ENCODE peak calls at places on chromosome 4, in four cellular contexts. One of them, this sample, is unnamed.

GRCh38 chr4:7608043-7608442 is 173.3 kb upstream of the PSAPL1 start:
- DNase-seq in right lobe of liver: no peak
- DNase-seq in AG10803: no peak
- DNase-seq in mesothelial cell of epicardium: no peak
- DNase-seq in this sample: no peak

GRCh38 chr4:125704726-125705125 is 390.0 kb downstream of the FAT4 start:
- DNase-seq in right lobe of liver: no peak
- DNase-seq in AG10803: peak
- DNase-seq in mesothelial cell of epicardium: no peak
- DNase-seq in this sample: no peak

GRCh38 chr4:2142630-2143427 is 83.7 kb downstream of the NAT8L start:
- DNase-seq in right lobe of liver: no peak
- DNase-seq in AG10803: no peak
- DNase-seq in mesothelial cell of epicardium: no peak
- DNase-seq in this sample: no peak

GRCh38 chr4:145557720-145558119 is 61.5 kb upstream of the MMAA start:
- DNase-seq in right lobe of liver: peak
- DNase-seq in AG10803: peak
- DNase-seq in mesothelial cell of epicardium: peak
- DNase-seq in this sample: peak

GRCh38 chr4:117085185-117085701 is at the start of gene TRAM1L1:
- DNase-seq in right lobe of liver: peak
- DNase-seq in AG10803: peak
- DNase-seq in mesothelial cell of epicardium: peak
- DNase-seq in this sample: peak

GRCh38 chr4:101127176-101127790 is 220.0 kb downstream of the PPP3CA start:
- DNase-seq in right lobe of liver: no peak
- DNase-seq in AG10803: no peak
- DNase-seq in mesothelial cell of epicardium: no peak
- DNase-seq in this sample: no peak

GRCh38 chr4:186727149-186727976 is 3.7 kb upstream of the FAT1 start:
- DNase-seq in right lobe of liver: no peak
- DNase-seq in AG10803: peak
- DNase-seq in mesothelial cell of epicardium: no peak
- DNase-seq in this sample: no peak

GRCh38 chr4:188714907-188715306 is 575.7 kb downstream of the TRIML1 start:
- DNase-seq in right lobe of liver: no peak
- DNase-seq in AG10803: peak
- DNase-seq in mesothelial cell of epicardium: no peak
- DNase-seq in this sample: no peak

GRCh38 chr4:184453402-184454160 is 20.8 kb downstream of the IRF2 start:
- DNase-seq in right lobe of liver: no peak
- DNase-seq in AG10803: peak
- DNase-seq in mesothelial cell of epicardium: no peak
- DNase-seq in this sample: no peak

GRCh38 chr4:6963139-6963611 is 53.5 kb downstream of the TBC1D14 start:
- DNase-seq in right lobe of liver: no peak
- DNase-seq in AG10803: no peak
- DNase-seq in mesothelial cell of epicardium: no peak
- DNase-seq in this sample: no peak

GRCh38 chr4:108400309-108400708 is 220.1 kb upstream of the RPL34 start:
- DNase-seq in right lobe of liver: no peak
- DNase-seq in AG10803: no peak
- DNase-seq in mesothelial cell of epicardium: no peak
- DNase-seq in this sample: no peak

GRCh38 chr4:13917010-13917409 is 289.5 kb upstream of the BOD1L1 start:
- DNase-seq in right lobe of liver: no peak
- DNase-seq in AG10803: peak
- DNase-seq in mesothelial cell of epicardium: no peak
- DNase-seq in this sample: no peak

GRCh38 chr4:6123541-6123940 is 76.8 kb downstream of the JAKMIP1 start:
- DNase-seq in right lobe of liver: no peak
- DNase-seq in AG10803: no peak
- DNase-seq in mesothelial cell of epicardium: no peak
- DNase-seq in this sample: no peak

GRCh38 chr4:152591361-152591760 is 55.5 kb upstream of the FBXW7 start:
- DNase-seq in right lobe of liver: peak
- DNase-seq in AG10803: peak
- DNase-seq in mesothelial cell of epicardium: no peak
- DNase-seq in this sample: peak

GRCh38 chr4:95761441-95761840 is 78.5 kb upstream of the PDHA2 start:
- DNase-seq in right lobe of liver: no peak
- DNase-seq in AG10803: no peak
- DNase-seq in mesothelial cell of epicardium: no peak
- DNase-seq in this sample: no peak

GRCh38 chr4:33025236-33025635 is 2305.1 kb downstream of the PCDH7 start:
- DNase-seq in right lobe of liver: no peak
- DNase-seq in AG10803: no peak
- DNase-seq in mesothelial cell of epicardium: no peak
- DNase-seq in this sample: no peak

GRCh38 chr4:108651068-108651794 is 832 bp downstream of the OSTC start:
- DNase-seq in right lobe of liver: no peak
- DNase-seq in AG10803: peak
- DNase-seq in mesothelial cell of epicardium: no peak
- DNase-seq in this sample: no peak

GRCh38 chr4:176540814-176541213 is 221.0 kb downstream of the SPCS3 start:
- DNase-seq in right lobe of liver: no peak
- DNase-seq in AG10803: no peak
- DNase-seq in mesothelial cell of epicardium: no peak
- DNase-seq in this sample: no peak

GRCh38 chr4:140937866-140938265 is 181.7 kb upstream of the TBC1D9 start:
- DNase-seq in right lobe of liver: no peak
- DNase-seq in AG10803: peak
- DNase-seq in mesothelial cell of epicardium: no peak
- DNase-seq in this sample: no peak

GRCh38 chr4:53705972-53706371 is 114.7 kb upstream of the LNX1 start:
- DNase-seq in right lobe of liver: no peak
- DNase-seq in AG10803: no peak
- DNase-seq in mesothelial cell of epicardium: no peak
- DNase-seq in this sample: no peak

GRCh38 chr4:134787315-134787714 is 585.7 kb upstream of the PABPC4L start:
- DNase-seq in right lobe of liver: no peak
- DNase-seq in AG10803: no peak
- DNase-seq in mesothelial cell of epicardium: no peak
- DNase-seq in this sample: no peak

GRCh38 chr4:100983426-100983825 is 363.9 kb downstream of the PPP3CA start:
- DNase-seq in right lobe of liver: no peak
- DNase-seq in AG10803: no peak
- DNase-seq in mesothelial cell of epicardium: no peak
- DNase-seq in this sample: no peak

GRCh38 chr4:159384619-159385018 is 281.7 kb downstream of the RAPGEF2 start:
- DNase-seq in right lobe of liver: no peak
- DNase-seq in AG10803: peak
- DNase-seq in mesothelial cell of epicardium: no peak
- DNase-seq in this sample: no peak

GRCh38 chr4:25021206-25021605 is 9.5 kb downstream of the LGI2 start:
- DNase-seq in right lobe of liver: no peak
- DNase-seq in AG10803: no peak
- DNase-seq in mesothelial cell of epicardium: no peak
- DNase-seq in this sample: no peak

GRCh38 chr4:14726441-14727405 is 275.6 kb upstream of the CPEB2 start:
- DNase-seq in right lobe of liver: no peak
- DNase-seq in AG10803: no peak
- DNase-seq in mesothelial cell of epicardium: no peak
- DNase-seq in this sample: no peak

GRCh38 chr4:145326491-145326890 is 146.1 kb upstream of the OTUD4 start:
- DNase-seq in right lobe of liver: no peak
- DNase-seq in AG10803: no peak
- DNase-seq in mesothelial cell of epicardium: no peak
- DNase-seq in this sample: no peak

GRCh38 chr4:81214518-81215218 is 354 bp downstream of the PRKG2 start:
- DNase-seq in right lobe of liver: no peak
- DNase-seq in AG10803: peak
- DNase-seq in mesothelial cell of epicardium: peak
- DNase-seq in this sample: peak

GRCh38 chr4:159103406-159104131 is 690 bp downstream of the RAPGEF2 start:
- DNase-seq in right lobe of liver: peak
- DNase-seq in AG10803: peak
- DNase-seq in mesothelial cell of epicardium: peak
- DNase-seq in this sample: peak

GRCh38 chr4:186676531-186677158 is 47.0 kb downstream of the FAT1 start:
- DNase-seq in right lobe of liver: no peak
- DNase-seq in AG10803: peak
- DNase-seq in mesothelial cell of epicardium: no peak
- DNase-seq in this sample: no peak

GRCh38 chr4:5399790-5400421 is 308.5 kb downstream of the EVC2 start:
- DNase-seq in right lobe of liver: no peak
- DNase-seq in AG10803: peak
- DNase-seq in mesothelial cell of epicardium: peak
- DNase-seq in this sample: peak

GRCh38 chr4:93684571-93684970 is 144.0 kb upstream of the ATOH1 start:
- DNase-seq in right lobe of liver: no peak
- DNase-seq in AG10803: no peak
- DNase-seq in mesothelial cell of epicardium: no peak
- DNase-seq in this sample: no peak

GRCh38 chr4:140743194-140743931 is 12.8 kb downstream of the TBC1D9 start:
- DNase-seq in right lobe of liver: no peak
- DNase-seq in AG10803: peak
- DNase-seq in mesothelial cell of epicardium: no peak
- DNase-seq in this sample: no peak

GRCh38 chr4:6423575-6423974 is 48.8 kb downstream of the PPP2R2C start:
- DNase-seq in right lobe of liver: no peak
- DNase-seq in AG10803: no peak
- DNase-seq in mesothelial cell of epicardium: no peak
- DNase-seq in this sample: no peak

GRCh38 chr4:83219991-83220360 is 64.6 kb downstream of the COQ2 start:
- DNase-seq in right lobe of liver: no peak
- DNase-seq in AG10803: peak
- DNase-seq in mesothelial cell of epicardium: no peak
- DNase-seq in this sample: no peak

GRCh38 chr4:74123065-74123728 is 24.2 kb upstream of the CXCL2 start:
- DNase-seq in right lobe of liver: peak
- DNase-seq in AG10803: peak
- DNase-seq in mesothelial cell of epicardium: no peak
- DNase-seq in this sample: no peak

GRCh38 chr4:101067383-101067782 is 279.9 kb downstream of the PPP3CA start:
- DNase-seq in right lobe of liver: no peak
- DNase-seq in AG10803: no peak
- DNase-seq in mesothelial cell of epicardium: no peak
- DNase-seq in this sample: no peak

GRCh38 chr4:111562811-111563210 is 582.4 kb upstream of the FAM241A start:
- DNase-seq in right lobe of liver: no peak
- DNase-seq in AG10803: peak
- DNase-seq in mesothelial cell of epicardium: no peak
- DNase-seq in this sample: no peak

GRCh38 chr4:74267998-74268606 is 40.2 kb upstream of the EPGN start:
- DNase-seq in right lobe of liver: no peak
- DNase-seq in AG10803: peak
- DNase-seq in mesothelial cell of epicardium: no peak
- DNase-seq in this sample: no peak

DNA sequence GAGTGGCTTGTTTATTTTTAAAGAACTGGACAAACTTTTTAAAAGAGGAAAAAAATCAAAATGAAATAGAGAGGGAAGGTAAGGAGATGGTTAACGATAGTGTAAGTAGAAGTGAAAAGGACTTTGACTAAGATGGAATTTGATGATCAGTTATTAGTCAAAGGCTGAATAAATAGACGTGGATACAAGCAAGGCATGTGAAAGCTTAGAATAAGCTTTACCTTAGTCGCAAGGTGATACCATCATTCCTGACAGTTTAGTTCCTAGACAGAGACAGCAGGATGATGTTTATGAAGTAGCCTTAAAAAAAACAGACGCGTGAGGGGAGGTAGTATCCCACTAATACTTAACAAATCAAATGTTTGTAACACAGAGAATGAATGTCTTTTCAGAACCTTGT is 97.3 kb downstream of the PALLD start:
- DNase-seq in right lobe of liver: no peak
- DNase-seq in AG10803: no peak
- DNase-seq in mesothelial cell of epicardium: no peak
- DNase-seq in this sample: no peak
- TF ChIP-seq CTCF in right lobe of liver: no peak
- TF ChIP-seq CTCF in AG10803: no peak
- TF ChIP-seq CTCF in mesothelial cell of epicardium: no peak
- TF ChIP-seq CTCF in this sample: no peak

GRCh38 chr4:36420111-36420679 is 138.8 kb downstream of the DTHD1 start:
- DNase-seq in right lobe of liver: no peak
- DNase-seq in AG10803: no peak
- DNase-seq in mesothelial cell of epicardium: no peak
- DNase-seq in this sample: no peak

GRCh38 chr4:36411338-36411737 is 129.9 kb downstream of the DTHD1 start:
- DNase-seq in right lobe of liver: no peak
- DNase-seq in AG10803: no peak
- DNase-seq in mesothelial cell of epicardium: no peak
- DNase-seq in this sample: no peak

GRCh38 chr4:36414248-36414647 is 132.8 kb downstream of the DTHD1 start:
- DNase-seq in right lobe of liver: no peak
- DNase-seq in AG10803: no peak
- DNase-seq in mesothelial cell of epicardium: no peak
- DNase-seq in this sample: no peak
- TF ChIP-seq CTCF in right lobe of liver: peak
- TF ChIP-seq CTCF in AG10803: no peak
- TF ChIP-seq CTCF in mesothelial cell of epicardium: peak
- TF ChIP-seq CTCF in this sample: peak

GRCh38 chr4:161952382-161952781 is 211.4 kb downstream of the FSTL5 start:
- DNase-seq in right lobe of liver: no peak
- DNase-seq in AG10803: no peak
- DNase-seq in mesothelial cell of epicardium: no peak
- DNase-seq in this sample: no peak
- TF ChIP-seq CTCF in right lobe of liver: peak
- TF ChIP-seq CTCF in AG10803: no peak
- TF ChIP-seq CTCF in mesothelial cell of epicardium: no peak
- TF ChIP-seq CTCF in this sample: no peak

DNA sequence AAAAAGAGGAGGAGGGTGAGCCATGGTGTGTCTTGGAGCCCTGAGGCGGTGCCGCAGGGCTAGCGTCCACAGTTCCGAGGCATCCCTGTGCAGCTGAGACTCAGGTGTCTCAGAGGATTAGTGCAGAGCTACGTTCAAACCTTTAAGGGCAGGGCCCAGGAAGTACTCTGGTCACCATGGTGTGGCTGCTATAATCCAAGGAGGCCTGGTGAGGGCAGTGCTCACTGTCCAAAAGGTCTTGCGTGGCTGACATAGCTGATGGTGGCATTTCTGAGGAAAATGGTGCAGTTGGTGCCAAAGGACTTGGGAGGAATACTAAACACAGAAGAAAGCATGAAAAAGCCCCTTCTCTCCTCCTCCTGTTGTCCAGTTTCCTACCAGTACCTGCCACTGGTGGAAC is 146.9 kb downstream of the DCHS2 start:
- DNase-seq in right lobe of liver: no peak
- DNase-seq in AG10803: no peak
- DNase-seq in mesothelial cell of epicardium: no peak
- DNase-seq in this sample: no peak
- TF ChIP-seq CTCF in right lobe of liver: no peak
- TF ChIP-seq CTCF in AG10803: no peak
- TF ChIP-seq CTCF in mesothelial cell of epicardium: no peak
- TF ChIP-seq CTCF in this sample: peak

GRCh38 chr4:119559044-119559647 is 69.5 kb downstream of the PDE5A start:
- DNase-seq in right lobe of liver: no peak
- DNase-seq in AG10803: peak
- DNase-seq in mesothelial cell of epicardium: no peak
- DNase-seq in this sample: no peak
- TF ChIP-seq CTCF in right lobe of liver: peak
- TF ChIP-seq CTCF in AG10803: peak
- TF ChIP-seq CTCF in mesothelial cell of epicardium: peak
- TF ChIP-seq CTCF in this sample: peak

GRCh38 chr4:185540040-185540439 is 4.7 kb upstream of the PDLIM3 start:
- DNase-seq in right lobe of liver: no peak
- DNase-seq in AG10803: no peak
- DNase-seq in mesothelial cell of epicardium: no peak
- DNase-seq in this sample: no peak
- TF ChIP-seq CTCF in right lobe of liver: no peak
- TF ChIP-seq CTCF in AG10803: no peak
- TF ChIP-seq CTCF in mesothelial cell of epicardium: no peak
- TF ChIP-seq CTCF in this sample: no peak